ENCODE peak calls at places on chromosomes 2 and 18, in six cellular contexts. One of them, this sample, is unnamed.

GRCh38 chr18:11570770-11571169 is 38.6 kb upstream of the SLC35G4 start:
- DNase-seq in BE2C: no peak
- DNase-seq in heart right ventricle: no peak
- DNase-seq in GM06990: no peak
- DNase-seq in tibial artery: no peak
- DNase-seq in GM23338: peak; percentile 29
- DNase-seq in this sample: peak; percentile 36

GRCh38 chr2:37110306-37111212 is 26.2 kb downstream of the GPATCH11 start:
- DNase-seq in BE2C: no peak
- DNase-seq in heart right ventricle: no peak
- DNase-seq in GM06990: no peak
- DNase-seq in tibial artery: no peak
- DNase-seq in GM23338: no peak
- DNase-seq in this sample: peak; percentile 9

GRCh38 chr18:27164905-27165304 is 20.2 kb downstream of the CHST9 start:
- DNase-seq in BE2C: no peak
- DNase-seq in heart right ventricle: no peak
- DNase-seq in GM06990: no peak
- DNase-seq in tibial artery: no peak
- DNase-seq in GM23338: no peak
- DNase-seq in this sample: no peak

GRCh38 chr2:128037624-128038023 is 9.8 kb upstream of the SAP130 start:
- DNase-seq in BE2C: no peak
- DNase-seq in heart right ventricle: no peak
- DNase-seq in GM06990: no peak
- DNase-seq in tibial artery: no peak
- DNase-seq in GM23338: peak; percentile 35
- DNase-seq in this sample: no peak

GRCh38 chr18:10381951-10382350 is 72.5 kb upstream of the APCDD1 start:
- DNase-seq in BE2C: no peak
- DNase-seq in heart right ventricle: no peak
- DNase-seq in GM06990: no peak
- DNase-seq in tibial artery: no peak
- DNase-seq in GM23338: no peak
- DNase-seq in this sample: no peak

GRCh38 chr2:100852999-100853908 is 33.3 kb downstream of the NPAS2 start:
- DNase-seq in BE2C: no peak
- DNase-seq in heart right ventricle: no peak
- DNase-seq in GM06990: no peak
- DNase-seq in tibial artery: no peak
- DNase-seq in GM23338: peak; percentile 27
- DNase-seq in this sample: no peak

GRCh38 chr2:7032371-7032770 is 115.2 kb downstream of the RNF144A start:
- DNase-seq in BE2C: no peak
- DNase-seq in heart right ventricle: no peak
- DNase-seq in GM06990: no peak
- DNase-seq in tibial artery: no peak
- DNase-seq in GM23338: no peak
- DNase-seq in this sample: no peak

GRCh38 chr2:74632209-74632938 is 15.8 kb downstream of the M1AP start:
- DNase-seq in BE2C: no peak
- DNase-seq in heart right ventricle: no peak
- DNase-seq in GM06990: no peak
- DNase-seq in tibial artery: no peak
- DNase-seq in GM23338: peak; percentile 86
- DNase-seq in this sample: peak; percentile 20

GRCh38 chr2:227406177-227407031 is 18.7 kb upstream of the SCYGR1 start:
- DNase-seq in BE2C: peak; percentile 66
- DNase-seq in heart right ventricle: peak; percentile 73
- DNase-seq in GM06990: no peak
- DNase-seq in tibial artery: peak; percentile 72
- DNase-seq in GM23338: peak; percentile 93
- DNase-seq in this sample: peak; percentile 98
- TF ChIP-seq CTCF in BE2C: peak; percentile 89
- TF ChIP-seq CTCF in heart right ventricle: peak; percentile 85
- TF ChIP-seq CTCF in GM06990: peak; percentile 73
- TF ChIP-seq CTCF in tibial artery: peak; percentile 51
- TF ChIP-seq CTCF in GM23338: peak; percentile 77
- TF ChIP-seq CTCF in this sample: peak; percentile 67

GRCh38 chr2:148007219-148007900 is 13.2 kb downstream of the ORC4 start:
- DNase-seq in BE2C: no peak
- DNase-seq in heart right ventricle: no peak
- DNase-seq in GM06990: no peak
- DNase-seq in tibial artery: no peak
- DNase-seq in GM23338: no peak
- DNase-seq in this sample: no peak

DNA sequence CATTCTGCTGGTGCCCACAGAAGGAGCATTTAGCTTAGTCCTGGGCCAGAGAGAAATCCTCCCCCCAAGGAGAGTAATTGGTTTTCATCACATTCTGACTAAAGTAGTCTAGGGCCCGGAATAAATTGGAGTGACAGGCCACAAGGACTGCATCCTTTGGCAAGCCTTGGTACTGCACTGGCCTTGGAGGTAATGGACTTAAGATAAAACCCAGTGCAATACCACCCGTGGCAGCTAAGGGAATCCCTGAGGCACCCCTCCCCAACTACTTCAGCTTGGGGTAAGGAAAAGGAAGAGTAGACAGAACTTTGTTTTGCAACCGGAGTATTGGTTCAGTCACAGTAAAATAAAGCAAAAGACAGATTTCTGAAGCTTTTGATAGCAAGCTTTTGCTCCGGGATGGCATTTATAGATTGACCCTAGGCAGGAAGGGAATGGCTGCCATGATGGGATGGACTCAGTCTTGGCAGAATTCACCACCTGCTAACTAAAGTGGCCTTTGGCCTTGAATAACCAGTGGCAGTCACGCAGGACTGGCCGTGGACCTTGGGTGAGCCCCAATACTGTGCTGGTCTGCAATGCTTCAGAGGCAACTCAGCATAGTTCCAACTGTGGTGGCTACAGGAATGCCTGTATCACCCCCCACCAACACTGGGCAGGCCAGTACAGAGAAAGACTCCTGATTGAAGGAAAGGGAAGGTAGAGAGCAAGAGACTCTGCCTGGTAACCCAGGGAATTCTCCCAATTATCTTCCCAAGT is 14.1 kb downstream of the ORC4 start:
- DNase-seq in BE2C: no peak
- DNase-seq in heart right ventricle: no peak
- DNase-seq in GM06990: no peak
- DNase-seq in tibial artery: no peak
- DNase-seq in GM23338: peak; percentile 76
- DNase-seq in this sample: no peak
- TF ChIP-seq CTCF in BE2C: no peak
- TF ChIP-seq CTCF in heart right ventricle: no peak
- TF ChIP-seq CTCF in GM06990: no peak
- TF ChIP-seq CTCF in tibial artery: no peak
- TF ChIP-seq CTCF in GM23338: peak; percentile 47
- TF ChIP-seq CTCF in this sample: no peak

DNA sequence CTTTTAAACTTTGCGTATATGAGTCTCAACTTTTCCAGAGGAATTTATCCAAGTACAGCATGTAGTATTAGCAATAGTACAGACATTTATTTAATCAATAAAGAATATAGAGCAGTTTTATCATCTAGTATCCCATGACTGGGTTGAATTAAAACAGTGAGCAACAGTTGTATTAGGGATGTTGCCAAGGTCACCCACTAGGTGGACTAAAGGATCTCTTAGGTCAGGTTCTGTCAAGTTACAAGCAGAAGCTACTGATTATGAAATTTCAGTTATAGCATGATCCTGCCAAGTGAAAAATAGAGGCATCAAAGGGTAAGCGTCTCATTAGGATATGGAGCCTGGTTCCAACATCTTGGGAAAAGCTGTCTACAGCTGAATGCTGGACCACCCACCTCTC is 52.1 kb upstream of the LAPTM4A start:
- DNase-seq in BE2C: no peak
- DNase-seq in heart right ventricle: no peak
- DNase-seq in GM06990: no peak
- DNase-seq in tibial artery: no peak
- DNase-seq in GM23338: peak; percentile 30
- DNase-seq in this sample: peak; percentile 65
- TF ChIP-seq CTCF in BE2C: peak; percentile 57
- TF ChIP-seq CTCF in heart right ventricle: peak; percentile 22
- TF ChIP-seq CTCF in GM06990: peak; percentile 57
- TF ChIP-seq CTCF in tibial artery: no peak
- TF ChIP-seq CTCF in GM23338: peak; percentile 49
- TF ChIP-seq CTCF in this sample: peak; percentile 50

DNA sequence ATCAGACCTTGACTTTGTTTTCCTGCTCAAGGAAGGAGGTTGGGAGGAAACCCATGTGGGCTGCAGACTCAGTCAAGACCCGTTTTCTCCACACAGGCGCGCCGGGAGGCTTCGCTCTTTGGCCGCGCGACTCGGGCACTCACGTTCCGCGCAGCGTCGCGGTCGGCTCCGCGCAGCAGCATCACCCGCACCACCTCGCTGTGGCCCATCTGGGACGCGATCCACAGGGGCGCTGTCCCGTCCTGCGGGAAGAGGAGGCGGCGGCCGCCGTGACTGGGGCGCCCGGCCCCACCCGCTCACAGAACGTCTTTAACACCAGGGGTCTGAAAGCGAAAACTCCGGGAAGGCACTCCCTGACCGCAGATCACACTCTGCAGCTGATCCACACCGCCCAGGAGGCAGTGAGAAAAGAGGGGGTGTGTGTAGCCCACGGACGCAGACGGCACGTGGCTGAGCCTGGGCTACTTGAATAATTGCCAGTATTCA is 33.1 kb upstream of the NPC1 start:
- DNase-seq in BE2C: no peak
- DNase-seq in heart right ventricle: no peak
- DNase-seq in GM06990: peak; percentile 65
- DNase-seq in tibial artery: no peak
- DNase-seq in GM23338: peak; percentile 70
- DNase-seq in this sample: no peak
- TF ChIP-seq CTCF in BE2C: no peak
- TF ChIP-seq CTCF in heart right ventricle: no peak
- TF ChIP-seq CTCF in GM06990: peak; percentile 6
- TF ChIP-seq CTCF in tibial artery: no peak
- TF ChIP-seq CTCF in GM23338: no peak
- TF ChIP-seq CTCF in this sample: no peak

DNA sequence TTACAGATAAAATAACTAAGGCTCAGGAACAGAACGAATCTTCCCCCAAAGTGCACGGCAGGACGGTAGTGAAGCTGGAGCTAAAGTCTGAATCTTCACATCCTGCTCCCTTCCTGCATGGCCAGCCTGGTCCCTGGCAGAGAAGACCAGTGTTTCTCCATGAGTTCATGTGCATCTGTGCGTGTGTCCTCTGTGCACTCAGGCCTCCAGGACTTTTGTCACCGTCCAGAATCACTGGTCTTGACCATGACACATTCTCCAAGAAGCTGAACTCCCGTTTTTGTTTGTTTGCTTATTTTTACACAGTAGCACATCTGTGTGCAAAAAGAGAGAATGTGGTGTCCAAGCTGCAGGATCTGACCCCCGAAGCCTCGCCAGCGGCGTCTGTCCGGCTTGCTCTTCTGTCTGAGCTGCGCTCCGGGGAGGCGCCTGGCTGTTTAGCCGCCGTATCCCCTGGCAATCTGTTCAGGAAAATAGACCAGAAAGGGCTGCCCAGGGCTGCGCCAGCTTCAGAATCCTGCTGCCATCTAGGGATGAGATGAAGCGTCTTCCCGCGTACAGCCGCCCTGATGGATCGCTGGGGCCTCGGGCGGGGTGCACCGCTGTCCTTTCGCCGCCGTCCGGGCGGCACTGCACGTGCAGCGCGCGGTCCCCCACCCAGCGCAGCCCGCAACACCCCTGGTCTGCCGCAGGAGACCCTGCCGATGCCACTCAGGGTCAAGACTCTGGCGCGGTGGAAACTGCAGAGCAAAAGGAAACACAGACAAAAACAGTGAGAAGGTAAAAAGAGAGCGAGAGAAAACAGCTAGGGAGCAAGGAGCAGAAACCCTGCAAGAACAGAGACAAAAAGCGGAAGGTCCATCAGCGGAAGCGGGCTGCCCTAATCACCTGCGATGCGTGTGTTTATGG is 2113.6 kb upstream of the PIK3C3 start:
- DNase-seq in BE2C: peak; percentile 28
- DNase-seq in heart right ventricle: peak; percentile 4
- DNase-seq in GM06990: no peak
- DNase-seq in tibial artery: peak; percentile 67
- DNase-seq in GM23338: peak; percentile 90
- DNase-seq in this sample: peak; percentile 67
- TF ChIP-seq CTCF in BE2C: no peak
- TF ChIP-seq CTCF in heart right ventricle: peak; percentile 32
- TF ChIP-seq CTCF in GM06990: no peak
- TF ChIP-seq CTCF in tibial artery: no peak
- TF ChIP-seq CTCF in GM23338: peak; percentile 32
- TF ChIP-seq CTCF in this sample: peak; percentile 38

GRCh38 chr18:54232485-54233227 is 8.2 kb upstream of the MBD2 start:
- DNase-seq in BE2C: no peak
- DNase-seq in heart right ventricle: no peak
- DNase-seq in GM06990: no peak
- DNase-seq in tibial artery: no peak
- DNase-seq in GM23338: peak; percentile 46
- DNase-seq in this sample: peak; percentile 15
- TF ChIP-seq CTCF in BE2C: no peak
- TF ChIP-seq CTCF in heart right ventricle: peak; percentile 20
- TF ChIP-seq CTCF in GM06990: no peak
- TF ChIP-seq CTCF in tibial artery: no peak
- TF ChIP-seq CTCF in GM23338: peak; percentile 23
- TF ChIP-seq CTCF in this sample: no peak

GRCh38 chr2:217539126-217539525 is 463.7 kb downstream of the TNS1 start:
- DNase-seq in BE2C: no peak
- DNase-seq in heart right ventricle: no peak
- DNase-seq in GM06990: no peak
- DNase-seq in tibial artery: no peak
- DNase-seq in GM23338: no peak
- DNase-seq in this sample: no peak
- TF ChIP-seq CTCF in BE2C: no peak
- TF ChIP-seq CTCF in heart right ventricle: no peak
- TF ChIP-seq CTCF in GM06990: no peak
- TF ChIP-seq CTCF in tibial artery: no peak
- TF ChIP-seq CTCF in GM23338: no peak
- TF ChIP-seq CTCF in this sample: no peak